ENCODE peak calls at places on chromosomes 12 and 14, in nine cellular contexts. C is WTC11; T is activated T-cell treated with anti-CD3 and anti-CD28 coated beads, Interleukin-2, amount 50 U/mL, for 24 hours; I is T-helper 1 cell; V is SK-N-DZ; S is cardiac muscle cell; Q is uterus; P is activated T-helper 1 cell treated with anti-CD3 and anti-CD28 coated beads, Interleukin-2, amount 50 U/mL, for 16 hours; J is fibroblast of villous mesenchyme. L is an unnamed sample.

GRCh38 chr12:88237954-88238353 is 95.8 kb downstream of the TMTC3 start:
- DNase-seq in J (peak), P (no peak), Q (no peak), I (peak), S (no peak), C (no peak), V (no peak), T (no peak), L (no peak)

GRCh38 chr12:75529826-75530225 is 18.4 kb upstream of the KRR1 start:
- DNase-seq in T (no peak), I (no peak), P (no peak), V (no peak), Q (no peak), J (no peak), S (no peak), C (no peak), L (no peak)

GRCh38 chr12:104692335-104693218 is 235.8 kb downstream of the CHST11 start:
- DNase-seq in V (no peak), J (no peak), S (no peak), P (no peak), I (no peak), C (no peak), T (peak), Q (no peak), L (no peak)

GRCh38 chr12:66662729-66663128 is 16.1 kb downstream of the GRIP1 start:
- DNase-seq in P (no peak), C (no peak), J (no peak), V (no peak), T (no peak), S (no peak), I (no peak), Q (no peak), L (no peak)

GRCh38 chr14:98906123-98906995 is 365.6 kb downstream of the BCL11B start:
- DNase-seq in T (no peak), J (no peak), P (no peak), S (peak), V (no peak), I (no peak), C (no peak), Q (no peak), L (no peak)

GRCh38 chr12:21800011-21800410 is 25.5 kb upstream of the KCNJ8 start:
- DNase-seq in C (no peak), V (no peak), T (no peak), I (no peak), Q (no peak), J (no peak), S (no peak), P (no peak), L (no peak)

GRCh38 chr12:119748512-119748911 is 80.6 kb downstream of the PRKAB1 start:
- DNase-seq in Q (no peak), C (no peak), I (no peak), T (no peak), S (no peak), V (no peak), J (no peak), P (no peak), L (no peak)

GRCh38 chr12:69102856-69103255 is 136.5 kb upstream of the CPSF6 start:
- DNase-seq in T (no peak), P (no peak), S (no peak), I (no peak), C (no peak), Q (no peak), V (no peak), J (no peak), L (no peak)

GRCh38 chr12:104722541-104723534 is 235.3 kb downstream of the SLC41A2 start:
- DNase-seq in S (no peak), J (no peak), Q (no peak), P (no peak), V (peak), C (no peak), I (no peak), T (no peak), L (no peak)

GRCh38 chr14:67418368-67419174 is 6.6 kb upstream of the PLEK2 start:
- DNase-seq in P (no peak), I (no peak), J (no peak), Q (no peak), V (no peak), S (no peak), C (no peak), T (no peak), L (no peak)

GRCh38 chr14:56524971-56525677 is 54.5 kb upstream of the TMEM260 start:
- DNase-seq in J (no peak), C (no peak), I (no peak), P (no peak), Q (no peak), T (no peak), S (no peak), V (no peak), L (no peak)

GRCh38 chr12:74899031-74899829 is 310.4 kb downstream of the KCNC2 start:
- DNase-seq in J (peak), C (no peak), Q (no peak), T (no peak), P (no peak), V (no peak), S (peak), I (no peak), L (no peak)

GRCh38 chr12:107126688-107127481 is 33.5 kb upstream of the CRY1 start:
- DNase-seq in V (peak), J (peak), C (no peak), I (no peak), Q (no peak), T (no peak), P (no peak), S (no peak), L (no peak)

GRCh38 chr14:102080183-102081080 is 6.4 kb downstream of the HSP90AA1 start:
- DNase-seq in C (no peak), J (no peak), Q (no peak), I (no peak), P (no peak), T (no peak), S (no peak), V (no peak), L (no peak)

GRCh38 chr14:34021096-34021495 is 70.2 kb upstream of the EGLN3 start:
- DNase-seq in S (no peak), C (no peak), Q (no peak), J (no peak), I (no peak), V (no peak), P (no peak), T (no peak), L (no peak)

GRCh38 chr12:65948320-65949008 is 124.2 kb downstream of the HMGA2 start:
- DNase-seq in I (no peak), J (peak), Q (peak), V (no peak), P (no peak), C (no peak), T (no peak), S (no peak), L (no peak)